ENCODE peak calls at places on chromosomes 12 and 14, in seven cellular contexts. O, A, X, M, R, T and J are unnamed samples.

GRCh38 chr12:13093191-13093849 is 10.1 kb downstream of the GSG1 start:
- DNase-seq in T (no peak), R (no peak), X (no peak), M (no peak), A (no peak), O (no peak), J (peak)

GRCh38 chr12:97465012-97465345 is 2.4 kb downstream of the RMST start:
- DNase-seq in O (peak), R (no peak), A (no peak), T (no peak), X (no peak), M (no peak), J (no peak)

GRCh38 chr12:12839886-12840285 is 26.7 kb downstream of the DDX47 start:
- DNase-seq in T (no peak), R (no peak), A (peak), O (peak), M (no peak), X (peak), J (peak)

GRCh38 chr12:54870617-54871016 is 16.3 kb downstream of the MUCL1 start:
- DNase-seq in T (no peak), M (no peak), R (no peak), A (no peak), X (no peak), O (peak), J (no peak)

GRCh38 chr12:39723831-39724230 is 104.2 kb upstream of the ABCD2 start:
- DNase-seq in A (peak), R (no peak), O (peak), M (no peak), X (peak), T (no peak), J (peak)

GRCh38 chr12:64574837-64575236 is 35.5 kb upstream of the RASSF3 start:
- DNase-seq in T (no peak), R (no peak), A (no peak), X (no peak), O (no peak), M (no peak), J (no peak)

GRCh38 chr12:63045020-63045860 is 105.8 kb downstream of the AVPR1A start:
- DNase-seq in T (no peak), R (no peak), M (no peak), O (no peak), X (peak), A (no peak), J (peak)

GRCh38 chr12:19546027-19546426 is 106.7 kb downstream of the AEBP2 start:
- DNase-seq in M (no peak), T (no peak), O (no peak), A (no peak), X (no peak), R (no peak), J (peak)

GRCh38 chr12:117045175-117045997 is 53.8 kb downstream of the TESC start:
- DNase-seq in O (peak), M (no peak), A (no peak), R (no peak), X (no peak), T (no peak), J (no peak)

GRCh38 chr12:92730758-92731157 is 28.0 kb downstream of the PLEKHG7 start:
- DNase-seq in R (no peak), A (no peak), T (no peak), O (no peak), M (no peak), X (no peak), J (no peak)

GRCh38 chr14:20415723-20416622 is 2.7 kb upstream of the TEP1 start:
- DNase-seq in X (no peak), O (peak), R (no peak), A (peak), M (no peak), T (peak), J (peak)

GRCh38 chr12:14399871-14400270 is 34.4 kb downstream of the ATF7IP start:
- DNase-seq in R (no peak), T (no peak), A (no peak), X (no peak), M (no peak), O (no peak), J (peak)

GRCh38 chr12:57211791-57212700 is 4.5 kb upstream of the NXPH4 start:
- DNase-seq in T (no peak), A (no peak), O (no peak), X (no peak), M (no peak), R (no peak), J (no peak)

GRCh38 chr14:66105819-66106218 is 380.4 kb upstream of the CCDC196 start:
- DNase-seq in M (no peak), T (no peak), X (no peak), R (no peak), O (no peak), A (no peak), J (peak)

GRCh38 chr12:121513464-121514183 is 67.2 kb downstream of the KDM2B start:
- DNase-seq in T (no peak), O (peak), A (no peak), M (no peak), X (no peak), R (no peak), J (no peak)

GRCh38 chr14:64255756-64256155 is 38.4 kb downstream of the ESR2 start:
- DNase-seq in R (no peak), O (no peak), T (no peak), X (no peak), A (no peak), M (no peak), J (no peak)

GRCh38 chr14:79639638-79640037 is 571.7 kb downstream of the DIO2 start:
- DNase-seq in T (no peak), R (no peak), M (no peak), X (no peak), A (no peak), O (no peak), J (no peak)

GRCh38 chr12:19683178-19683927 is 244.1 kb downstream of the AEBP2 start:
- DNase-seq in O (no peak), R (no peak), X (peak), M (no peak), A (peak), T (no peak), J (peak)

GRCh38 chr14:86203843-86204242 is 673.9 kb downstream of the FLRT2 start:
- DNase-seq in M (no peak), R (no peak), O (no peak), T (peak), A (no peak), X (no peak), J (no peak)

GRCh38 chr14:61561657-61562276 is 133.5 kb upstream of the HIF1A start:
- DNase-seq in R (no peak), O (peak), X (peak), A (peak), T (no peak), M (no peak), J (peak)

GRCh38 chr14:99391671-99392070 is 89.0 kb downstream of the SETD3 start:
- DNase-seq in R (no peak), O (no peak), T (no peak), X (no peak), M (no peak), A (no peak), J (no peak)

GRCh38 chr12:7131502-7131866 is 1.3 kb downstream of the CLSTN3 start:
- DNase-seq in X (no peak), A (no peak), O (no peak), M (no peak), R (no peak), T (no peak), J (no peak)

GRCh38 chr14:71060795-71061455 is 153.7 kb downstream of the PCNX1 start:
- DNase-seq in A (no peak), X (no peak), O (no peak), R (no peak), M (no peak), T (no peak), J (peak)

GRCh38 chr12:62446741-62447452 is 19.7 kb upstream of the MON2 start:
- DNase-seq in A (no peak), O (no peak), X (no peak), R (no peak), M (no peak), T (no peak), J (no peak)

GRCh38 chr14:85634205-85634604 is 104.3 kb downstream of the FLRT2 start:
- DNase-seq in M (no peak), O (peak), T (no peak), A (peak), R (no peak), X (no peak), J (peak)

GRCh38 chr12:65278576-65279386 is at the start of gene MSRB3:
- DNase-seq in R (peak), O (no peak), M (no peak), X (peak), T (peak), A (peak), J (peak)

GRCh38 chr12:78560633-78561032 is 303.9 kb upstream of the SYT1 start:
- DNase-seq in R (no peak), M (no peak), O (no peak), T (no peak), A (no peak), X (no peak), J (no peak)

GRCh38 chr12:92096346-92097136 is 49.1 kb downstream of the BTG1 start:
- DNase-seq in O (no peak), M (no peak), X (no peak), T (no peak), R (no peak), A (no peak), J (peak)

GRCh38 chr12:104485651-104486341 is 29.0 kb downstream of the CHST11 start:
- DNase-seq in A (no peak), O (no peak), T (peak), X (no peak), R (no peak), M (no peak), J (no peak)

GRCh38 chr12:128791395-128792322 is 32.1 kb downstream of the SLC15A4 start:
- DNase-seq in O (no peak), A (no peak), X (no peak), M (no peak), R (no peak), T (peak), J (no peak)

GRCh38 chr12:15629108-15629507 is 160.1 kb downstream of the EPS8 start:
- DNase-seq in A (peak), R (no peak), T (no peak), M (no peak), O (no peak), X (peak), J (peak)

GRCh38 chr14:53249059-53249458 is 95.9 kb upstream of the DDHD1 start:
- DNase-seq in M (no peak), T (no peak), R (no peak), X (no peak), A (no peak), O (no peak), J (peak)

GRCh38 chr12:117456076-117456475 is 94.7 kb upstream of the NOS1 start:
- DNase-seq in O (no peak), M (no peak), T (no peak), A (no peak), X (no peak), R (no peak), J (no peak)

GRCh38 chr14:105351920-105352871 is 37.6 kb downstream of the PACS2 start:
- DNase-seq in O (peak), T (peak), X (peak), A (peak), M (peak), R (peak), J (peak)

GRCh38 chr12:96578526-96579125 is 89.2 kb downstream of the CFAP54 start:
- DNase-seq in T (peak), M (no peak), O (peak), X (peak), R (no peak), A (peak), J (peak)

GRCh38 chr12:11689591-11690158 is 40.2 kb downstream of the ETV6 start:
- DNase-seq in M (no peak), O (no peak), A (no peak), R (no peak), X (no peak), T (no peak), J (no peak)

GRCh38 chr12:121825041-121825523 is 21.3 kb downstream of the SETD1B start:
- DNase-seq in M (no peak), O (no peak), A (no peak), R (no peak), X (no peak), T (no peak), J (no peak)

GRCh38 chr12:65891219-65891618 is 66.9 kb downstream of the HMGA2 start:
- DNase-seq in M (no peak), R (no peak), O (no peak), T (no peak), X (no peak), A (no peak), J (peak)

GRCh38 chr12:16282978-16283377 is 5.5 kb upstream of the SLC15A5 start:
- DNase-seq in M (no peak), T (no peak), O (no peak), A (no peak), R (no peak), X (no peak), J (no peak)

GRCh38 chr12:11823043-11823442 is 173.6 kb downstream of the ETV6 start:
- DNase-seq in R (no peak), O (no peak), A (no peak), X (peak), M (no peak), T (no peak), J (peak)